ENCODE peak calls at places on chromosome 7, in four cellular contexts. One of them, this sample, is unnamed.

GRCh38 chr7:31096198-31096881 is 44.2 kb downstream of the ADCYAP1R1 start:
- DNase-seq in tibial artery: no peak
- DNase-seq in GM10248: no peak
- DNase-seq in fibroblast of mammary gland: no peak
- DNase-seq in this sample: no peak

GRCh38 chr7:37570145-37570544 is 113.4 kb upstream of the GPR141 start:
- DNase-seq in tibial artery: no peak
- DNase-seq in GM10248: no peak
- DNase-seq in fibroblast of mammary gland: no peak
- DNase-seq in this sample: no peak

GRCh38 chr7:145543245-145543644 is 573.4 kb upstream of the CNTNAP2 start:
- DNase-seq in GM10248: no peak
- DNase-seq in tibial artery: no peak
- DNase-seq in fibroblast of mammary gland: no peak
- DNase-seq in this sample: no peak

GRCh38 chr7:51230723-51231122 is 85.9 kb downstream of the COBL start:
- DNase-seq in fibroblast of mammary gland: no peak
- DNase-seq in GM10248: no peak
- DNase-seq in tibial artery: no peak
- DNase-seq in this sample: no peak

GRCh38 chr7:31373337-31374289 is 33.1 kb upstream of the NEUROD6 start:
- DNase-seq in GM10248: peak
- DNase-seq in tibial artery: no peak
- DNase-seq in fibroblast of mammary gland: peak
- DNase-seq in this sample: peak

GRCh38 chr7:128206017-128206746 is 34.9 kb upstream of the LEP start:
- DNase-seq in tibial artery: no peak
- DNase-seq in fibroblast of mammary gland: no peak
- DNase-seq in GM10248: no peak
- DNase-seq in this sample: no peak

GRCh38 chr7:132656846-132657776 is 80.8 kb upstream of the PLXNA4 start:
- DNase-seq in fibroblast of mammary gland: peak
- DNase-seq in tibial artery: no peak
- DNase-seq in GM10248: no peak
- DNase-seq in this sample: peak

GRCh38 chr7:154859747-154860620 is 142.9 kb downstream of the PAXIP1 start:
- DNase-seq in GM10248: no peak
- DNase-seq in fibroblast of mammary gland: no peak
- DNase-seq in tibial artery: no peak
- DNase-seq in this sample: no peak

DNA sequence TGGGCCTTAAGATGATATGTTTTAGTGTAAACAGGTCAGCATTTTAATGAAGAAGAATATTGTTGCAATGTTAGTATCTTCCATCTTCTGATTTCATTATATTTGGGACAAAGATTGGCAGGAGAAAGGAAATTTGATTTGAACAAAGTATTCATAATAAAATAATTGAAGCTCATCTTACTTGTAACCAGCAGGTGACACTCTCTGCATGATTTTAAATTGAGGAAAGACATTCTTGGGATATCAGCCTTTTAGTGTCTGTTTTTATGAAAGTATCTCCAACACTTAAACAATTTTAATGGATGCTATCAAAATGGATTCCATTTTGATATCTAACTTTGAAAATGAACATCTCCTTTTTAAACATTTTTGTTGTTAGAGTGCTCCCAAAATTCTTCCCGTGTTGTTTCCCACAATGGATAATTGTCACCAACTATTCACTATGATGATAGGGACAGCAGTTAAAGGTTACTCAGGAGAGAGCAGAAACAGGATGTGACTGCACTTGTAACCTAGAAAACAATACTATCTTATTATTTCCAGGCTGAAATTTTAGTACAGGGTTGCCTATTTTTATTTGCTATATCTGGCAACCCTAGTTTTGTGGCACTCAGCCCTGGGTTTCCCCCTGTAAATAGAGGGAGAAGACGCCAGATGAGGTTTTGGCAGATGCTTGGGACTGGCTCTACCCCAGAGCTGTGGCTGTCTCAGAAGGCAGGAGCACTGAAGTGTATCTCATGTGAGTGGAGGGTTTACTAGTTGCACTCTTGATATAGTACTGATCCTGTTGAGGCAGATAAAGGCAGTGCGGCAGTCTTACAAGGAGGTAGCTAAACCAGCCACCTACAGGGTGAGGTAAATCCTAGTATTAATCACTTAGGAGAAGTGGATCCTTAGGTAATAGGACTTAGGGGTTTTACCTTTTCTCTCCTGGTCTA is 31.0 kb upstream of the ABCB4 start:
- DNase-seq in fibroblast of mammary gland: peak
- DNase-seq in GM10248: no peak
- DNase-seq in tibial artery: no peak
- DNase-seq in this sample: peak
- TF ChIP-seq CTCF in fibroblast of mammary gland: peak
- TF ChIP-seq CTCF in GM10248: peak
- TF ChIP-seq CTCF in tibial artery: peak
- TF ChIP-seq CTCF in this sample: peak

GRCh38 chr7:108114117-108114841 is 15.9 kb downstream of the LAMB4 start:
- DNase-seq in fibroblast of mammary gland: no peak
- DNase-seq in GM10248: no peak
- DNase-seq in tibial artery: no peak
- DNase-seq in this sample: no peak

GRCh38 chr7:108120196-108120595 is 10.0 kb downstream of the LAMB4 start:
- DNase-seq in fibroblast of mammary gland: no peak
- DNase-seq in tibial artery: no peak
- DNase-seq in GM10248: no peak
- DNase-seq in this sample: no peak

GRCh38 chr7:108122181-108122580 is 8.0 kb downstream of the LAMB4 start:
- DNase-seq in tibial artery: no peak
- DNase-seq in GM10248: no peak
- DNase-seq in fibroblast of mammary gland: no peak
- DNase-seq in this sample: no peak

GRCh38 chr7:108120943-108121342 is 9.2 kb downstream of the LAMB4 start:
- DNase-seq in tibial artery: no peak
- DNase-seq in GM10248: no peak
- DNase-seq in fibroblast of mammary gland: no peak
- DNase-seq in this sample: no peak

GRCh38 chr7:108118959-108119358 is 11.2 kb downstream of the LAMB4 start:
- DNase-seq in GM10248: no peak
- DNase-seq in fibroblast of mammary gland: no peak
- DNase-seq in tibial artery: no peak
- DNase-seq in this sample: no peak
- TF ChIP-seq CTCF in GM10248: no peak
- TF ChIP-seq CTCF in fibroblast of mammary gland: peak
- TF ChIP-seq CTCF in tibial artery: no peak
- TF ChIP-seq CTCF in this sample: no peak

GRCh38 chr7:79741684-79742083 is 288.2 kb upstream of the MAGI2 start:
- DNase-seq in fibroblast of mammary gland: peak
- DNase-seq in GM10248: no peak
- DNase-seq in tibial artery: no peak
- DNase-seq in this sample: no peak
- TF ChIP-seq CTCF in fibroblast of mammary gland: peak
- TF ChIP-seq CTCF in GM10248: no peak
- TF ChIP-seq CTCF in tibial artery: no peak
- TF ChIP-seq CTCF in this sample: peak

GRCh38 chr7:129434172-129434845 is at the start of gene STRIP2:
- DNase-seq in fibroblast of mammary gland: peak
- DNase-seq in GM10248: peak
- DNase-seq in tibial artery: peak
- DNase-seq in this sample: peak

GRCh38 chr7:129435414-129435829 is 1.2 kb downstream of the STRIP2 start:
- DNase-seq in fibroblast of mammary gland: no peak
- DNase-seq in tibial artery: no peak
- DNase-seq in GM10248: no peak
- DNase-seq in this sample: no peak

GRCh38 chr7:129434846-129435318 is 650 bp downstream of the STRIP2 start:
- DNase-seq in tibial artery: no peak
- DNase-seq in GM10248: no peak
- DNase-seq in fibroblast of mammary gland: peak
- DNase-seq in this sample: peak

GRCh38 chr7:129431911-129432643 is 2.2 kb upstream of the STRIP2 start:
- DNase-seq in tibial artery: no peak
- DNase-seq in fibroblast of mammary gland: no peak
- DNase-seq in GM10248: no peak
- DNase-seq in this sample: peak

GRCh38 chr7:129433823-129434171 is 435 bp upstream of the STRIP2 start:
- DNase-seq in fibroblast of mammary gland: no peak
- DNase-seq in GM10248: peak
- DNase-seq in tibial artery: no peak
- DNase-seq in this sample: no peak
- TF ChIP-seq CTCF in fibroblast of mammary gland: no peak
- TF ChIP-seq CTCF in GM10248: no peak
- TF ChIP-seq CTCF in tibial artery: no peak
- TF ChIP-seq CTCF in this sample: peak

DNA sequence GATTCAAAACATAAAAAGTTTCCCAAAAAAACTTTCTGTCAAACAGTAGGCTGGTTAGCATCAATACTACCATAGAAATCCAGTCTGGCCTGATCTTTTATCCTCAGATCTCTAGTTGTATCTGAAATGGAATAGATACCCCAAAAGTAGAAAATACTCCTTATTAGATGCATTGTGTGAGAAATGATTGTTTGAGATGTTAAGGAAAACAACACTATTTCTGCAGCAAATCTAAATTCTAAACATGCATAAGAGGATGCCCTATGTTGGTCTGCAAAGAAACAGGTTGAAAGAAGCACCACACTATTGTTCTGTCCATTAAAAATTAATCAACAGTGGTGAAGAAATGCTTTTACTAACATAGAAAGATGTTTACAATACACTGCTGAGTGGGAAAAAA is 121.0 kb downstream of the NPY start:
- DNase-seq in fibroblast of mammary gland: no peak
- DNase-seq in tibial artery: no peak
- DNase-seq in GM10248: no peak
- DNase-seq in this sample: no peak
- TF ChIP-seq CTCF in fibroblast of mammary gland: no peak
- TF ChIP-seq CTCF in tibial artery: no peak
- TF ChIP-seq CTCF in GM10248: no peak
- TF ChIP-seq CTCF in this sample: no peak

GRCh38 chr7:15505761-15506160 is 56.1 kb downstream of the AGMO start:
- DNase-seq in tibial artery: no peak
- DNase-seq in fibroblast of mammary gland: no peak
- DNase-seq in GM10248: no peak
- DNase-seq in this sample: no peak

GRCh38 chr7:15507235-15507634 is 54.6 kb downstream of the AGMO start:
- DNase-seq in GM10248: no peak
- DNase-seq in tibial artery: no peak
- DNase-seq in fibroblast of mammary gland: no peak
- DNase-seq in this sample: no peak

GRCh38 chr7:15507708-15508107 is 54.1 kb downstream of the AGMO start:
- DNase-seq in GM10248: no peak
- DNase-seq in tibial artery: no peak
- DNase-seq in fibroblast of mammary gland: no peak
- DNase-seq in this sample: no peak

GRCh38 chr7:15504376-15504775 is 57.4 kb downstream of the AGMO start:
- DNase-seq in tibial artery: no peak
- DNase-seq in fibroblast of mammary gland: no peak
- DNase-seq in GM10248: no peak
- DNase-seq in this sample: no peak

GRCh38 chr7:15503603-15504280 is 58.1 kb downstream of the AGMO start:
- DNase-seq in GM10248: no peak
- DNase-seq in tibial artery: no peak
- DNase-seq in fibroblast of mammary gland: peak
- DNase-seq in this sample: no peak
- TF ChIP-seq CTCF in GM10248: no peak
- TF ChIP-seq CTCF in tibial artery: no peak
- TF ChIP-seq CTCF in fibroblast of mammary gland: peak
- TF ChIP-seq CTCF in this sample: peak

This sample was measured in foreskin fibroblast.